ENCODE peak calls at places on chromosomes 3 and 15, in six cellular contexts. One of them, this sample, is unnamed.

GRCh38 chr3:57583544-57583943 is 13.6 kb downstream of the ARF4 start:
- DNase-seq in ovary: no peak
- DNase-seq in astrocyte of the spinal cord: no peak
- DNase-seq in AG09309: no peak
- DNase-seq in AG04450: no peak
- DNase-seq in uterus: no peak
- DNase-seq in this sample: no peak

GRCh38 chr3:124401841-124402240 is 328.4 kb upstream of the UMPS start:
- DNase-seq in ovary: no peak
- DNase-seq in astrocyte of the spinal cord: no peak
- DNase-seq in AG09309: no peak
- DNase-seq in AG04450: peak
- DNase-seq in uterus: no peak
- DNase-seq in this sample: peak

GRCh38 chr3:69091389-69092029 is 6.8 kb downstream of the ARL6IP5 start:
- DNase-seq in ovary: no peak
- DNase-seq in astrocyte of the spinal cord: no peak
- DNase-seq in AG09309: no peak
- DNase-seq in AG04450: no peak
- DNase-seq in uterus: no peak
- DNase-seq in this sample: no peak

GRCh38 chr15:64916365-64916764 is 4.7 kb downstream of the ANKDD1A start:
- DNase-seq in ovary: no peak
- DNase-seq in astrocyte of the spinal cord: no peak
- DNase-seq in AG09309: no peak
- DNase-seq in AG04450: no peak
- DNase-seq in uterus: no peak
- DNase-seq in this sample: no peak

GRCh38 chr3:127974226-127974625 is 59.2 kb downstream of the KBTBD12 start:
- DNase-seq in ovary: no peak
- DNase-seq in astrocyte of the spinal cord: no peak
- DNase-seq in AG09309: no peak
- DNase-seq in AG04450: no peak
- DNase-seq in uterus: no peak
- DNase-seq in this sample: no peak

GRCh38 chr15:66573348-66573718 is 7.5 kb upstream of the LCTL start:
- DNase-seq in ovary: no peak
- DNase-seq in astrocyte of the spinal cord: no peak
- DNase-seq in AG09309: no peak
- DNase-seq in AG04450: no peak
- DNase-seq in uterus: no peak
- DNase-seq in this sample: no peak

GRCh38 chr3:25300141-25300540 is 127.9 kb upstream of the RARB start:
- DNase-seq in ovary: no peak
- DNase-seq in astrocyte of the spinal cord: no peak
- DNase-seq in AG09309: no peak
- DNase-seq in AG04450: no peak
- DNase-seq in uterus: no peak
- DNase-seq in this sample: no peak

GRCh38 chr3:126133606-126134005 is 46.8 kb downstream of the ALDH1L1 start:
- DNase-seq in ovary: peak
- DNase-seq in astrocyte of the spinal cord: no peak
- DNase-seq in AG09309: no peak
- DNase-seq in AG04450: no peak
- DNase-seq in uterus: peak
- DNase-seq in this sample: no peak

GRCh38 chr3:24818055-24818454 is 323.4 kb upstream of the THRB start:
- DNase-seq in ovary: no peak
- DNase-seq in astrocyte of the spinal cord: no peak
- DNase-seq in AG09309: no peak
- DNase-seq in AG04450: no peak
- DNase-seq in uterus: no peak
- DNase-seq in this sample: no peak

GRCh38 chr3:98326945-98327344 is 26.7 kb upstream of the OR5K4 start:
- DNase-seq in ovary: no peak
- DNase-seq in astrocyte of the spinal cord: no peak
- DNase-seq in AG09309: no peak
- DNase-seq in AG04450: no peak
- DNase-seq in uterus: no peak
- DNase-seq in this sample: no peak

GRCh38 chr15:58585668-58586461 is 154.1 kb downstream of the LIPC start:
- DNase-seq in ovary: no peak
- DNase-seq in astrocyte of the spinal cord: no peak
- DNase-seq in AG09309: no peak
- DNase-seq in AG04450: no peak
- DNase-seq in uterus: no peak
- DNase-seq in this sample: no peak

GRCh38 chr3:8509961-8510360 is 8.3 kb downstream of the LMCD1 start:
- DNase-seq in ovary: no peak
- DNase-seq in astrocyte of the spinal cord: peak
- DNase-seq in AG09309: no peak
- DNase-seq in AG04450: peak
- DNase-seq in uterus: no peak
- DNase-seq in this sample: peak

DNA sequence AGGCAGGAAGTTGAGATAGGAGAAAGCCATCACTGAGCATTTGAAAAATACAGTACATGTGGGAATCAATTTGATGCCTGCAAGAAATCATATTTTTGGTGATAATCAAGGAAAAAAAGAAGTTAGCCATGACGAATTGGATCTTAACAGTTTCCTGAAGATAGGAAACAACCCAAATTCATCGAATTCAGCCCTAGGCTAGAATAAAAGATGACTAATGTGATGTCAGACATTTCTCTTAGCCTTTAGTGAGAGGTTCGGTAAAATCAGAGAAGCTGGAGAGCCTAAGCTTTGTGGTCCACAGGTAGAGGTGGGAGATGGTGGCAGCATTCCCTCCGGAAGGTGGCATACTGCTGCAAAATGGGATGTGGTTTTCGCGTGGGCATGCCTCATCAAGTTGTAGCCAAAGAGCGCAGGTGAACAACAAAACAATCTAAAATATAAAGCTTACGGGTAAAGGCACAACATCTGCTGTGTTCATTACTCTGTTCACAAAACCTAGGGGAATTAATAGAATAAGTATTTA is 144.1 kb upstream of the ALCAM start:
- DNase-seq in ovary: no peak
- DNase-seq in astrocyte of the spinal cord: no peak
- DNase-seq in AG09309: no peak
- DNase-seq in AG04450: no peak
- DNase-seq in uterus: no peak
- DNase-seq in this sample: no peak
- TF ChIP-seq CTCF in ovary: no peak
- TF ChIP-seq CTCF in astrocyte of the spinal cord: no peak
- TF ChIP-seq CTCF in AG09309: no peak
- TF ChIP-seq CTCF in AG04450: no peak
- TF ChIP-seq CTCF in uterus: no peak
- TF ChIP-seq CTCF in this sample: no peak

GRCh38 chr15:101578443-101578894 is 73.7 kb downstream of the TM2D3 start:
- DNase-seq in ovary: no peak
- DNase-seq in astrocyte of the spinal cord: no peak
- DNase-seq in AG09309: no peak
- DNase-seq in AG04450: no peak
- DNase-seq in uterus: no peak
- DNase-seq in this sample: peak
- TF ChIP-seq CTCF in ovary: no peak
- TF ChIP-seq CTCF in astrocyte of the spinal cord: no peak
- TF ChIP-seq CTCF in AG09309: peak
- TF ChIP-seq CTCF in AG04450: peak
- TF ChIP-seq CTCF in uterus: no peak
- TF ChIP-seq CTCF in this sample: peak

GRCh38 chr3:172378439-172378838 is 69.8 kb downstream of the GHSR start:
- DNase-seq in ovary: no peak
- DNase-seq in astrocyte of the spinal cord: no peak
- DNase-seq in AG09309: no peak
- DNase-seq in AG04450: no peak
- DNase-seq in uterus: no peak
- DNase-seq in this sample: no peak
- TF ChIP-seq CTCF in ovary: no peak
- TF ChIP-seq CTCF in astrocyte of the spinal cord: no peak
- TF ChIP-seq CTCF in AG09309: no peak
- TF ChIP-seq CTCF in AG04450: no peak
- TF ChIP-seq CTCF in uterus: no peak
- TF ChIP-seq CTCF in this sample: no peak

GRCh38 chr15:70182858-70183695 is 85.4 kb upstream of the TLE3 start:
- DNase-seq in ovary: no peak
- DNase-seq in astrocyte of the spinal cord: no peak
- DNase-seq in AG09309: no peak
- DNase-seq in AG04450: no peak
- DNase-seq in uterus: no peak
- DNase-seq in this sample: peak
- TF ChIP-seq CTCF in ovary: no peak
- TF ChIP-seq CTCF in astrocyte of the spinal cord: peak
- TF ChIP-seq CTCF in AG09309: no peak
- TF ChIP-seq CTCF in AG04450: no peak
- TF ChIP-seq CTCF in uterus: no peak
- TF ChIP-seq CTCF in this sample: peak

DNA sequence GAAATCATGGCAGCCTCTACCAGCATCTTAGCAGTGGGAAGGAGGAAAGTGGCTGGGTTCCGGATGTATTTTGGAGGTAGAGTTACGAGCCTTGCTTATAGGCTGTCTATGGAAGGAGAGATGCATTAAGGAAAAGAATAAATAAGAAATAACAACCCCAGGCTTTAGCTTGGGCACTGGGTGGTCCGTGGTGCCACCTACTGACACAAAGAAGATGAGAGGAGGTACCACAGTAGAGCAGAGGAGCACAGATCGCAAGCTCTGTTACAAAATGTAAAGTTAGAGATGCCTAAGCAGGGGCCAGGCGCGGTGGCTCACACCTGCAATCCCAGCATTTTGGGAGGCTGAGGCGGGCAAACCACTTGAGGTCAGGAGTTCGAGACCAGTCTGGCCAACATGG is 74.8 kb downstream of the TMEM39A start:
- DNase-seq in ovary: no peak
- DNase-seq in astrocyte of the spinal cord: no peak
- DNase-seq in AG09309: no peak
- DNase-seq in AG04450: no peak
- DNase-seq in uterus: no peak
- DNase-seq in this sample: no peak
- TF ChIP-seq CTCF in ovary: no peak
- TF ChIP-seq CTCF in astrocyte of the spinal cord: peak
- TF ChIP-seq CTCF in AG09309: peak
- TF ChIP-seq CTCF in AG04450: peak
- TF ChIP-seq CTCF in uterus: peak
- TF ChIP-seq CTCF in this sample: peak

DNA sequence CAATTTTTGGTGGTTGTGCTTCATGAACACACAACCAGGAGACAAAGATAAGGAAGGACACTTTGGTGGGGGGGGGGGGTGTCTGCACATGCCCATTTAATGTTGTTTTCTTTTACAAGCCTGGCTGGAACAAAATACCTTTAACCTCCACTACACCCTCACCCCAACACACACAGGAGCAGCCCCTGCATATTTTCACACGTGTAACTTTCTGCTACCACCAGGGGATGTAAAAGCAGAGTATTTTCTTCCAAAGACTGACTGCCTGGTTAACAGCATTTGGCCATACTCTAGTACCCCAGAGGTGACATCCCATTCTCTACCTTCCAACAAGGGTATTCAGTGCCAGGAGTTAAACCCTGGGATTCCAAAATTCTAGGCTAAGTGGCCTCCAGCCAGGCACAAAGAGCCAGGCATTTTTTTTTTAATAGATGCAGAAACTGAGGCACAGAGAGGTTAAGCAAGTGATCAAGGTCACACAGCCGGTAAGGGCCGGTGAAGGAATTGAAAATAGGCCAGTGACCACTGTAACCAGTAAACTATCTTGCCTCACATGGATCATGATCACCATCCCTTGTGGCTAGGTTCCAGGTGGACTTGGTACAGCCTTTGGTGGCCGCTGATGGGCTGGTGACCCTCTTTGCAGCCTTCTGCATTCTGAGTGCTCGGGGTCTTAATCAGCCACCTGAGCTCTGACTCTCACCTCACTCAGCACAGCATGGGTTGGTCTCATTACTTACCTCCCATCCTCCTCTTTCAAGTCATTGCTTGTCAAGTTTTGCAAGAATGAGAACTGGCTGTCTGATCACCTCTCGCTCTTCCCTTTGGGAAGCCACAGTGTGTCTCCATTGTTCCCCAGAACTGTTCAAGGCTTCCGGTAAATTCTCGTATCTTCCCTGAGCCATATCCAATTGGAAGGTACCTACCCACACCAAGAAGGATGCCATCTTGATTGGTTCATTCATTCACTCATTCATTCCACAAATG is 20.4 kb downstream of the MAGI1 start:
- DNase-seq in ovary: no peak
- DNase-seq in astrocyte of the spinal cord: no peak
- DNase-seq in AG09309: no peak
- DNase-seq in AG04450: no peak
- DNase-seq in uterus: no peak
- DNase-seq in this sample: no peak
- TF ChIP-seq CTCF in ovary: no peak
- TF ChIP-seq CTCF in astrocyte of the spinal cord: peak
- TF ChIP-seq CTCF in AG09309: no peak
- TF ChIP-seq CTCF in AG04450: peak
- TF ChIP-seq CTCF in uterus: no peak
- TF ChIP-seq CTCF in this sample: peak

DNA sequence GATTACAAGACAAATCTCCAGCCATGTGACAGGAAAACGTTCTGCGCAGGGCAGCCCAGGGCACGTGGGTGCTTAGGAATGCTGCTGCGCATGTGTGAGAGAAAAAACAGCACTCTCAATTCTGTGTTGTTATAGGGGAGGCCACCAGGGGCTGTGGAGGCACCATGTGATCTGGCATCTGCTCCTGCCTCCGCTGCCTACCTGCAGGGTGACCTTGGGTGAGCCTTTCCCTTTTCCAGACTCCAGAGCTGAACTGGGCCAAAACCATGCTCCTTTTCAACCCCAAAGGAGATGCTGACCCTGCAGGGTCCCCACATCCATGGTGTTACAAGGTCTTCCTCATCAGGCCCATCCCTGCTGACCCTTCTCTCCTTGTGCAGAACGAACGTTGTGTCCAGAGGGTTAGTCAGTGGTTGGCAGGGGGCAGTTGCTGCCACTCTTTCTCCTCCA is 81.5 kb upstream of the RASGRF1 start:
- DNase-seq in ovary: no peak
- DNase-seq in astrocyte of the spinal cord: no peak
- DNase-seq in AG09309: no peak
- DNase-seq in AG04450: no peak
- DNase-seq in uterus: no peak
- DNase-seq in this sample: peak
- TF ChIP-seq CTCF in ovary: no peak
- TF ChIP-seq CTCF in astrocyte of the spinal cord: no peak
- TF ChIP-seq CTCF in AG09309: no peak
- TF ChIP-seq CTCF in AG04450: no peak
- TF ChIP-seq CTCF in uterus: no peak
- TF ChIP-seq CTCF in this sample: peak

This sample was measured in choroid plexus epithelial cell.